ENCODE peak calls at places on chromosomes 6 and 20, in seven cellular contexts. One of them, this sample, is unnamed.
A peak's percentile ranks its signal among the peaks of the same experiment; 100 is the strongest.

GRCh38 chr20:59404749-59405148 is 104.3 kb downstream of the EDN3 start:
- DNase-seq in left lung: no peak
- DNase-seq in right lobe of liver: no peak
- DNase-seq in heart left ventricle: no peak
- DNase-seq in WERI-Rb-1: peak; percentile 69
- DNase-seq in BJ: no peak
- DNase-seq in fibroblast of lung: no peak
- DNase-seq in this sample: no peak

GRCh38 chr6:157981132-157981394 is 600 bp upstream of the SYNJ2 start:
- DNase-seq in WERI-Rb-1: no peak
- DNase-seq in heart left ventricle: peak; percentile 41
- DNase-seq in BJ: no peak
- DNase-seq in fibroblast of lung: no peak
- DNase-seq in left lung: no peak
- DNase-seq in right lobe of liver: no peak
- DNase-seq in this sample: no peak

GRCh38 chr6:34447915-34448314 is 18.0 kb upstream of the PACSIN1 start:
- DNase-seq in fibroblast of lung: no peak
- DNase-seq in right lobe of liver: no peak
- DNase-seq in heart left ventricle: no peak
- DNase-seq in WERI-Rb-1: no peak
- DNase-seq in BJ: no peak
- DNase-seq in left lung: no peak
- DNase-seq in this sample: no peak

GRCh38 chr6:57085441-57085840 is 4.5 kb upstream of the ZNF451 start:
- DNase-seq in fibroblast of lung: no peak
- DNase-seq in heart left ventricle: no peak
- DNase-seq in BJ: no peak
- DNase-seq in WERI-Rb-1: no peak
- DNase-seq in right lobe of liver: no peak
- DNase-seq in left lung: no peak
- DNase-seq in this sample: no peak

GRCh38 chr6:137631323-137631722 is 137.1 kb upstream of the OLIG3 start:
- DNase-seq in left lung: no peak
- DNase-seq in WERI-Rb-1: no peak
- DNase-seq in BJ: no peak
- DNase-seq in heart left ventricle: no peak
- DNase-seq in right lobe of liver: no peak
- DNase-seq in fibroblast of lung: peak; percentile 20
- DNase-seq in this sample: no peak

GRCh38 chr20:9330151-9330550 is 184.2 kb upstream of the LAMP5 start:
- DNase-seq in left lung: no peak
- DNase-seq in heart left ventricle: no peak
- DNase-seq in fibroblast of lung: no peak
- DNase-seq in WERI-Rb-1: no peak
- DNase-seq in right lobe of liver: no peak
- DNase-seq in BJ: no peak
- DNase-seq in this sample: no peak

GRCh38 chr20:49993301-49993751 is 10.5 kb downstream of the SNAI1 start:
- DNase-seq in BJ: no peak
- DNase-seq in WERI-Rb-1: no peak
- DNase-seq in fibroblast of lung: no peak
- DNase-seq in left lung: no peak
- DNase-seq in heart left ventricle: no peak
- DNase-seq in right lobe of liver: no peak
- DNase-seq in this sample: no peak

GRCh38 chr6:108598316-108598863 is 37.7 kb downstream of the FOXO3 start:
- DNase-seq in BJ: no peak
- DNase-seq in heart left ventricle: no peak
- DNase-seq in fibroblast of lung: peak; percentile 36
- DNase-seq in WERI-Rb-1: peak; percentile 46
- DNase-seq in right lobe of liver: no peak
- DNase-seq in left lung: no peak
- DNase-seq in this sample: no peak

GRCh38 chr6:130503146-130503545 is 137.3 kb downstream of the TMEM200A start:
- DNase-seq in WERI-Rb-1: no peak
- DNase-seq in heart left ventricle: no peak
- DNase-seq in fibroblast of lung: peak; percentile 70
- DNase-seq in right lobe of liver: no peak
- DNase-seq in BJ: no peak
- DNase-seq in left lung: no peak
- DNase-seq in this sample: no peak

GRCh38 chr6:30206152-30206551 is 7.1 kb downstream of the TRIM26 start:
- DNase-seq in fibroblast of lung: peak; percentile 29
- DNase-seq in heart left ventricle: no peak
- DNase-seq in right lobe of liver: no peak
- DNase-seq in left lung: no peak
- DNase-seq in BJ: no peak
- DNase-seq in WERI-Rb-1: no peak
- DNase-seq in this sample: no peak

GRCh38 chr6:170429457-170429856 is 122.9 kb downstream of the FAM120B start:
- DNase-seq in right lobe of liver: no peak
- DNase-seq in fibroblast of lung: no peak
- DNase-seq in left lung: no peak
- DNase-seq in BJ: no peak
- DNase-seq in heart left ventricle: no peak
- DNase-seq in WERI-Rb-1: no peak
- DNase-seq in this sample: no peak

GRCh38 chr6:26065952-26066380 is 21.3 kb upstream of the HFE start:
- DNase-seq in heart left ventricle: peak; percentile 50
- DNase-seq in WERI-Rb-1: peak; percentile 74
- DNase-seq in left lung: no peak
- DNase-seq in BJ: no peak
- DNase-seq in fibroblast of lung: peak; percentile 68
- DNase-seq in right lobe of liver: peak; percentile 79
- DNase-seq in this sample: no peak

GRCh38 chr20:62392621-62393164 is 5.8 kb downstream of the RPS21 start:
- DNase-seq in heart left ventricle: no peak
- DNase-seq in left lung: no peak
- DNase-seq in BJ: no peak
- DNase-seq in fibroblast of lung: no peak
- DNase-seq in WERI-Rb-1: no peak
- DNase-seq in right lobe of liver: no peak
- DNase-seq in this sample: no peak

GRCh38 chr6:110039996-110040383 is 61.9 kb downstream of the GPR6 start:
- DNase-seq in fibroblast of lung: peak; percentile 12
- DNase-seq in right lobe of liver: no peak
- DNase-seq in BJ: no peak
- DNase-seq in left lung: no peak
- DNase-seq in heart left ventricle: no peak
- DNase-seq in WERI-Rb-1: peak; percentile 37
- DNase-seq in this sample: peak; percentile 2

GRCh38 chr6:118712955-118713354 is 61.6 kb upstream of the CEP85L start:
- DNase-seq in WERI-Rb-1: no peak
- DNase-seq in right lobe of liver: no peak
- DNase-seq in BJ: peak; percentile 12
- DNase-seq in fibroblast of lung: peak; percentile 82
- DNase-seq in left lung: no peak
- DNase-seq in heart left ventricle: no peak
- DNase-seq in this sample: no peak

GRCh38 chr6:1387632-1388031 is 1.7 kb upstream of the FOXF2 start:
- DNase-seq in left lung: no peak
- DNase-seq in heart left ventricle: no peak
- DNase-seq in right lobe of liver: no peak
- DNase-seq in WERI-Rb-1: no peak
- DNase-seq in BJ: no peak
- DNase-seq in fibroblast of lung: no peak
- DNase-seq in this sample: no peak

GRCh38 chr6:161413361-161413771 is 139.5 kb upstream of the AGPAT4 start:
- DNase-seq in BJ: no peak
- DNase-seq in left lung: no peak
- DNase-seq in heart left ventricle: no peak
- DNase-seq in fibroblast of lung: no peak
- DNase-seq in right lobe of liver: no peak
- DNase-seq in WERI-Rb-1: no peak
- DNase-seq in this sample: no peak

GRCh38 chr6:138572200-138572875 is 73.0 kb upstream of the NHSL1 start:
- DNase-seq in left lung: peak; percentile 75
- DNase-seq in heart left ventricle: peak; percentile 72
- DNase-seq in WERI-Rb-1: no peak
- DNase-seq in right lobe of liver: peak; percentile 87
- DNase-seq in BJ: peak; percentile 31
- DNase-seq in fibroblast of lung: peak; percentile 92
- DNase-seq in this sample: peak; percentile 88

GRCh38 chr6:157682856-157683481 is 140.1 kb upstream of the SNX9 start:
- DNase-seq in BJ: no peak
- DNase-seq in heart left ventricle: no peak
- DNase-seq in left lung: no peak
- DNase-seq in fibroblast of lung: peak; percentile 26
- DNase-seq in right lobe of liver: no peak
- DNase-seq in WERI-Rb-1: no peak
- DNase-seq in this sample: peak; percentile 72

DNA sequence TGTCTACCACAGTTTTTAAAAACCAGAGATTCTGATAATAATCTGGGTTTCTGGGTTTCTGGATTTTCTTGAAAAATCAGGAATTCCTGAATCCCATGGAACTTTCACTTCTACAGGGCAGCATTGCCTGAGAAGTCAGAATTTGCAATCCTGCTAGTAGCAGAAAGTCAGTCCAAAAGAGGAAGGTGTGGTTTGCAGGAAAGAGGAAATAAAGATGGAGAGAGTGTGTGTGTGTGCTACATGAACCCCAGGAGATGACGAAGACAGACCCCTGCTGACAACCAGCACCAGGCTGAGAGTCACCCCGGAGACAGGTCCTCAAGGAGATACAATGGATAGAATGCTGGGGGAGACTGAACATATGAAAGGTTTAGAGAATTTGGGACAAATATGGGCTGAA is 44.9 kb downstream of the PRND start:
- DNase-seq in fibroblast of lung: no peak
- DNase-seq in heart left ventricle: no peak
- DNase-seq in right lobe of liver: no peak
- DNase-seq in WERI-Rb-1: no peak
- DNase-seq in BJ: no peak
- DNase-seq in left lung: no peak
- DNase-seq in this sample: no peak
- H3K4me3 ChIP-seq in fibroblast of lung: no peak overlapping the region
- H3K4me3 ChIP-seq in heart left ventricle: no peak overlapping the region
- H3K4me3 ChIP-seq in right lobe of liver: no peak overlapping the region
- H3K4me3 ChIP-seq in WERI-Rb-1: no peak overlapping the region
- H3K4me3 ChIP-seq in BJ: no peak overlapping the region
- H3K4me3 ChIP-seq in left lung: no peak overlapping the region
- H3K4me3 ChIP-seq in this sample: no peak overlapping the region

GRCh38 chr6:72699142-72699541 is 77.3 kb downstream of the KCNQ5 start:
- DNase-seq in WERI-Rb-1: no peak
- DNase-seq in BJ: no peak
- DNase-seq in right lobe of liver: no peak
- DNase-seq in heart left ventricle: no peak
- DNase-seq in left lung: no peak
- DNase-seq in fibroblast of lung: no peak
- DNase-seq in this sample: no peak

GRCh38 chr6:72703093-72703492 is 81.2 kb downstream of the KCNQ5 start:
- DNase-seq in WERI-Rb-1: no peak
- DNase-seq in left lung: no peak
- DNase-seq in right lobe of liver: no peak
- DNase-seq in BJ: no peak
- DNase-seq in fibroblast of lung: no peak
- DNase-seq in heart left ventricle: no peak
- DNase-seq in this sample: no peak

GRCh38 chr6:72702421-72702820 is 80.6 kb downstream of the KCNQ5 start:
- DNase-seq in WERI-Rb-1: no peak
- DNase-seq in fibroblast of lung: no peak
- DNase-seq in heart left ventricle: no peak
- DNase-seq in BJ: no peak
- DNase-seq in left lung: no peak
- DNase-seq in right lobe of liver: no peak
- DNase-seq in this sample: no peak

GRCh38 chr6:72709436-72709835 is 87.6 kb downstream of the KCNQ5 start:
- DNase-seq in WERI-Rb-1: no peak
- DNase-seq in fibroblast of lung: no peak
- DNase-seq in right lobe of liver: no peak
- DNase-seq in BJ: peak; percentile 39
- DNase-seq in left lung: no peak
- DNase-seq in heart left ventricle: no peak
- DNase-seq in this sample: no peak

DNA sequence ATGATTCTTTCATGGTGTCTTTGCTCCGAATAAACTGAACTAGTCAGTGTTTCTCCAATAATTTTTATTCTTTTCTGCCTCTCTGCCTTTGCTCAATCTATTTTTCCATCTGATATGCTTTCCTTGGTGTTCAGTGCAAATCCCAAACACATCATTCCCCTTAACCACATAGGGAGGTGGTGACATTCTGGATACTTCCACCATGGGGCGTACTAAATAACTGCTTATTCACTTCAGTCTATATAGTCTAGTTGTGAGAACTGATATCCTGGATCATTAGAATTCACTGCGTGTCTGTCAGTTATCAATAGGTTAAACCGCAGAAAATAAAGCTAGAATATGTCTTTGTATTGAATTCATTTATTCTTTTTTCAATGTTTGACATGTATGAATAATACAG is 83.1 kb downstream of the KCNQ5 start:
- DNase-seq in heart left ventricle: no peak
- DNase-seq in left lung: no peak
- DNase-seq in WERI-Rb-1: peak; percentile 11
- DNase-seq in right lobe of liver: no peak
- DNase-seq in BJ: no peak
- DNase-seq in fibroblast of lung: no peak
- DNase-seq in this sample: no peak
- TF ChIP-seq CTCF in heart left ventricle: no peak
- TF ChIP-seq CTCF in left lung: no peak
- TF ChIP-seq CTCF in WERI-Rb-1: no peak
- TF ChIP-seq CTCF in right lobe of liver: no peak
- TF ChIP-seq CTCF in BJ: peak; percentile 4
- TF ChIP-seq CTCF in fibroblast of lung: peak; percentile 10
- TF ChIP-seq CTCF in this sample: no peak

GRCh38 chr6:46130665-46131064 is 876 bp downstream of the ENPP4 start:
- DNase-seq in BJ: no peak
- DNase-seq in heart left ventricle: no peak
- DNase-seq in WERI-Rb-1: no peak
- DNase-seq in left lung: no peak
- DNase-seq in fibroblast of lung: no peak
- DNase-seq in right lobe of liver: no peak
- DNase-seq in this sample: no peak
- H3K4me3 ChIP-seq in BJ: no peak overlapping the region
- H3K4me3 ChIP-seq in heart left ventricle: peak overlapping the region; percentile 76
- H3K4me3 ChIP-seq in WERI-Rb-1: peak overlapping the region; percentile 64
- H3K4me3 ChIP-seq in left lung: peak overlapping the region; percentile 67
- H3K4me3 ChIP-seq in fibroblast of lung: no peak overlapping the region
- H3K4me3 ChIP-seq in right lobe of liver: peak overlapping the region; percentile 69
- H3K4me3 ChIP-seq in this sample: peak overlapping the region; percentile 65

DNA sequence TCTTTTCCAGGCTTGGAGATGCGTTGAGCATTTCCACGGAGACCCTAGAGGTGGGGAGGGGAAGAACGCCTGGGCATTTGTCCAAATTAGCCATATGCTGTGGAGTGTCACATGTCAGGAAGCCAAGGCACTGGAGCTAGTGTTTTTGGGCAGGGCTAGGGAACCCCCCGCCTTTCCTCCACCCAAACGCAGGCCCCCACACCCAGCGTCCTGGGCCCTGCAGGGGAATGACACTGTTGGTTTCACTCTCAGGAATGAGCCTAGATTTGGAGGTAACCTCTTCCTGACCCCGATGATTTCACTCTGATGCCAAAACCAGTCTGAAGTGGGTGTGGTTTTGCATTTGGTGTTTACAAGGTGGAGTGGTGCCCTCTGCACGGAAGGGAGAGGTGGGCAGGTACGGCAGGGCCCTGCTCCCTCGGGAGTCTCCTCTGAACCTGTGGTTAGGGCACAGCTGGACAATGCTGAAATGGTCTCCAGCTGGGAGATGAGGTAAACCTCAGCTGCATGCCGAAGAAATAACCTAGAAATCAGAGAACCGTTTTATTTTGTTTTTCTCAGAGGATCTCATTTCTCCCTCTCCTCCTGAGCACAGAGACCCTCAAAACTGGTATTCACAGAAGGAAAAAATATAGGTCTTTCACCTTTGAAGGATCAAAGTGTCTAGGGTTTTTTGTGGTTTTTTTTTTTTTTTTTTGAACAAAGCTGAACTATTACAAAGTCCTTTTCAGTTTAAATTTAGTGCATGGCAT is 29.6 kb downstream of the MTHFD1L start:
- DNase-seq in heart left ventricle: peak; percentile 27
- DNase-seq in WERI-Rb-1: no peak
- DNase-seq in fibroblast of lung: peak; percentile 72
- DNase-seq in BJ: no peak
- DNase-seq in right lobe of liver: no peak
- DNase-seq in left lung: no peak
- DNase-seq in this sample: no peak
- TF ChIP-seq CTCF in heart left ventricle: no peak
- TF ChIP-seq CTCF in WERI-Rb-1: peak; percentile 22
- TF ChIP-seq CTCF in fibroblast of lung: peak; percentile 10
- TF ChIP-seq CTCF in BJ: peak; percentile 19
- TF ChIP-seq CTCF in right lobe of liver: no peak
- TF ChIP-seq CTCF in left lung: no peak
- TF ChIP-seq CTCF in this sample: peak; percentile 25